ENCODE peak calls at places on chromosomes 7 and 10, in seven cellular contexts. V, G, T, Y, D, U and S are unnamed samples.

GRCh38 chr7:80298201-80298600 is 163.6 kb downstream of the GNAI1 start:
- DNase-seq in V (no peak), G (no peak), T (no peak), Y (no peak), D (no peak), U (no peak), S (no peak)

GRCh38 chr7:129671276-129671675 is 59.8 kb downstream of the NRF1 start:
- DNase-seq in V (no peak), G (no peak), T (no peak), Y (no peak), D (no peak), U (no peak), S (no peak)

GRCh38 chr7:44765579-44766415 is 17.1 kb downstream of the ZMIZ2 start:
- DNase-seq in V (no peak), G (no peak), T (no peak), Y (no peak), D (no peak), U (no peak), S (no peak)

GRCh38 chr10:122485670-122486069 is 24.3 kb downstream of the HTRA1 start:
- DNase-seq in V (peak; percentile 53), G (no peak), T (no peak), Y (no peak), D (no peak), U (no peak), S (peak; percentile 63)

GRCh38 chr7:111475419-111475748 is 86.9 kb downstream of the IMMP2L start:
- DNase-seq in V (no peak), G (no peak), T (no peak), Y (no peak), D (no peak), U (no peak), S (no peak)

GRCh38 chr7:4663239-4663638 is 18.9 kb upstream of the FOXK1 start:
- DNase-seq in V (no peak), G (no peak), T (no peak), Y (no peak), D (no peak), U (no peak), S (no peak)

GRCh38 chr7:44083796-44084195 is 1.5 kb upstream of the POLM start:
- DNase-seq in V (no peak), G (no peak), T (no peak), Y (no peak), D (peak; percentile 19), U (no peak), S (no peak)

GRCh38 chr7:4771737-4772136 is 3.7 kb upstream of the AP5Z1 start:
- DNase-seq in V (no peak), G (no peak), T (no peak), Y (no peak), D (no peak), U (no peak), S (no peak)

GRCh38 chr10:116737582-116738358 is 4.6 kb downstream of the HSPA12A start:
- DNase-seq in V (peak; percentile 20), G (no peak), T (no peak), Y (no peak), D (no peak), U (no peak), S (peak; percentile 55)

GRCh38 chr7:25887266-25887665 is 264.7 kb upstream of the NFE2L3 start:
- DNase-seq in V (no peak), G (no peak), T (no peak), Y (no peak), D (no peak), U (no peak), S (no peak)

GRCh38 chr10:104639595-104640338 is 1.3 kb upstream of the SORCS3 start:
- DNase-seq in V (no peak), G (no peak), T (no peak), Y (no peak), D (no peak), U (no peak), S (no peak)

GRCh38 chr10:71598673-71599072 is 120.9 kb downstream of the C10orf105 start:
- DNase-seq in V (peak; percentile 66), G (no peak), T (no peak), Y (no peak), D (peak; percentile 84), U (no peak), S (peak; percentile 69)

GRCh38 chr10:85665661-85666060 is 700.9 kb downstream of the GRID1 start:
- DNase-seq in V (no peak), G (no peak), T (no peak), Y (no peak), D (no peak), U (no peak), S (no peak)

GRCh38 chr10:81950358-81950757 is 75.4 kb downstream of the NRG3 start:
- DNase-seq in V (no peak), G (no peak), T (no peak), Y (no peak), D (no peak), U (no peak), S (no peak)

GRCh38 chr10:118255355-118255754 is 86.8 kb downstream of the FAM204A start:
- DNase-seq in V (no peak), G (no peak), T (no peak), Y (no peak), D (no peak), U (no peak), S (no peak)

GRCh38 chr7:120729300-120729699 is 128.6 kb downstream of the TSPAN12 start:
- DNase-seq in V (no peak), G (no peak), T (no peak), Y (no peak), D (no peak), U (no peak), S (no peak)

GRCh38 chr10:75187961-75188426 is 22.6 kb upstream of the VDAC2 start:
- DNase-seq in V (no peak), G (no peak), T (peak; percentile 56), Y (peak; percentile 53), D (peak; percentile 40), U (peak; percentile 73), S (peak; percentile 15)

GRCh38 chr10:100802196-100802595 is 56.8 kb downstream of the PAX2 start:
- DNase-seq in V (no peak), G (no peak), T (no peak), Y (no peak), D (no peak), U (no peak), S (no peak)

GRCh38 chr7:92645531-92646061 is 55.4 kb upstream of the FAM133B start:
- DNase-seq in V (no peak), G (no peak), T (no peak), Y (no peak), D (peak; percentile 34), U (no peak), S (no peak)

GRCh38 chr7:43467406-43467805 is 115.5 kb upstream of the STK17A start:
- DNase-seq in V (no peak), G (no peak), T (no peak), Y (no peak), D (no peak), U (no peak), S (no peak)

GRCh38 chr10:10043083-10043482 is 974.6 kb upstream of the CELF2 start:
- DNase-seq in V (no peak), G (no peak), T (no peak), Y (no peak), D (no peak), U (no peak), S (no peak)